ENCODE peak calls at places on chromosomes 3 and 15, in eight cellular contexts. R is astrocyte of the spinal cord; G is OCI-LY7; X is endothelial cell; S is amniotic stem cell; P is T-helper 17 cell; Q is NCI-H2081; U is stimulated activated CD4-positive, alpha-beta T cell treated with anti-CD3 and anti-CD28 coated beads, Interleukin-4, amount 100 ng/mL, for 48 hours. K is an unnamed sample.

GRCh38 chr3:175535351-175535750 is 676.2 kb downstream of the NAALADL2 start:
- DNase-seq in R (no peak), G (no peak), X (no peak), S (no peak), P (no peak), Q (no peak), U (no peak), K (no peak)

GRCh38 chr3:152589644-152590043 is 245.3 kb upstream of the P2RY1 start:
- DNase-seq in R (no peak), G (no peak), X (no peak), S (no peak), P (no peak), Q (no peak), U (no peak), K (no peak)

GRCh38 chr15:92801412-92801773 is 98.7 kb upstream of the CHD2 start:
- DNase-seq in R (peak; percentile 88), G (no peak), X (no peak), S (no peak), P (no peak), Q (no peak), U (no peak), K (no peak)

GRCh38 chr3:44825264-44825925 is 36.3 kb upstream of the TMEM42 start:
- DNase-seq in R (peak; percentile 21), G (no peak), X (no peak), S (no peak), P (no peak), Q (no peak), U (no peak), K (no peak)

GRCh38 chr15:50380089-50380488 is 25.1 kb upstream of the GABPB1 start:
- DNase-seq in R (peak; percentile 18), G (no peak), X (no peak), S (no peak), P (no peak), Q (no peak), U (no peak), K (no peak)

GRCh38 chr3:120450914-120451669 is at the start of gene FSTL1:
- DNase-seq in R (peak; percentile 82), G (no peak), X (peak; percentile 35), S (no peak), P (no peak), Q (no peak), U (no peak), K (no peak)

GRCh38 chr3:37279858-37280257 is 105.5 kb upstream of the LRRFIP2 start:
- DNase-seq in R (no peak), G (no peak), X (no peak), S (no peak), P (no peak), Q (no peak), U (no peak), K (no peak)

GRCh38 chr3:134087046-134087974 is 57.6 kb upstream of the SLCO2A1 start:
- DNase-seq in R (no peak), G (no peak), X (no peak), S (no peak), P (no peak), Q (no peak), U (no peak), K (no peak)

GRCh38 chr15:65580287-65580686 is 30.6 kb downstream of the INTS14 start:
- DNase-seq in R (peak; percentile 81), G (no peak), X (no peak), S (peak; percentile 40), P (no peak), Q (no peak), U (no peak), K (no peak)

GRCh38 chr15:101528108-101528916 is 38.8 kb upstream of the PCSK6 start:
- DNase-seq in R (no peak), G (no peak), X (no peak), S (no peak), P (no peak), Q (no peak), U (no peak), K (no peak)

GRCh38 chr3:119834754-119835365 is 53.0 kb downstream of the NR1I2 start:
- DNase-seq in R (no peak), G (no peak), X (no peak), S (no peak), P (no peak), Q (no peak), U (no peak), K (no peak)

GRCh38 chr3:138378331-138378730 is 30.0 kb downstream of the MRAS start:
- DNase-seq in R (no peak), G (no peak), X (no peak), S (no peak), P (no peak), Q (no peak), U (no peak), K (no peak)

GRCh38 chr3:64594129-64594528 is 93.7 kb downstream of the ADAMTS9 start:
- DNase-seq in R (no peak), G (no peak), X (no peak), S (no peak), P (no peak), Q (no peak), U (no peak), K (no peak)

GRCh38 chr3:184085389-184085852 is 11.4 kb upstream of the HTR3E start:
- DNase-seq in R (no peak), G (no peak), X (no peak), S (no peak), P (no peak), Q (no peak), U (no peak), K (peak; percentile 15)

GRCh38 chr3:162034368-162034767 is 537.8 kb downstream of the OTOL1 start:
- DNase-seq in R (peak; percentile 65), G (no peak), X (no peak), S (no peak), P (no peak), Q (no peak), U (no peak), K (no peak)

GRCh38 chr15:78162038-78162437 is 12.9 kb downstream of the IDH3A start:
- DNase-seq in R (no peak), G (no peak), X (no peak), S (no peak), P (no peak), Q (no peak), U (no peak), K (no peak)

GRCh38 chr3:85572426-85572825 is 613.6 kb downstream of the CADM2 start:
- DNase-seq in R (peak; percentile 45), G (no peak), X (no peak), S (no peak), P (no peak), Q (no peak), U (no peak), K (no peak)